ENCODE peak calls at places on chromosomes 3 and 15, in six cellular contexts. J is mesenchymal stem cell, B is Peyer's patch, G is transverse colon, M is SJSA1, W is aorta. O is an unnamed sample. For H3K27me3, the result is how much of the 10 kb centered on the place peaks cover.

GRCh38 chr15:63023351-63023945 is 19.1 kb upstream of the TPM1 start:
- DNase-seq in B (no peak), M (peak), W (no peak), G (no peak), J (peak), O (no peak)

GRCh38 chr3:21734746-21735145 is 16.3 kb downstream of the ZNF385D start:
- DNase-seq in M (no peak), B (no peak), J (no peak), W (no peak), G (no peak), O (no peak)

GRCh38 chr15:77599899-77600298 is 32.8 kb downstream of the LINGO1 start:
- DNase-seq in M (no peak), G (peak), W (no peak), B (peak), J (peak), O (no peak)

GRCh38 chr15:57375827-57376694 is at the start of gene CGNL1:
- DNase-seq in M (peak), W (peak), J (peak), G (peak), B (peak), O (peak)

GRCh38 chr3:182794806-182795369 is 1.6 kb downstream of the ATP11B start:
- DNase-seq in M (peak), W (no peak), B (no peak), G (no peak), J (peak), O (no peak)

GRCh38 chr3:117201906-117202305 is 492.3 kb downstream of the TUSC7 start:
- DNase-seq in M (no peak), J (no peak), B (no peak), W (no peak), G (no peak), O (no peak)

GRCh38 chr15:40334541-40334940 is 6.2 kb downstream of the CCDC9B start:
- DNase-seq in M (no peak), W (no peak), B (no peak), G (no peak), J (no peak), O (no peak)

GRCh38 chr3:188929138-188929537 is 242.6 kb upstream of the TPRG1 start:
- DNase-seq in W (no peak), G (no peak), M (no peak), J (no peak), B (no peak), O (peak)

GRCh38 chr15:81087121-81087520 is 46.9 kb upstream of the CFAP161 start:
- DNase-seq in W (no peak), G (no peak), M (no peak), B (no peak), J (no peak), O (no peak)

GRCh38 chr3:148962513-148962912 is 28.8 kb upstream of the GYG1 start:
- DNase-seq in J (peak), M (peak), G (no peak), W (no peak), B (no peak), O (peak)

GRCh38 chr3:62365311-62366092 is 7.8 kb downstream of the FEZF2 start:
- DNase-seq in B (no peak), G (no peak), J (no peak), M (no peak), W (no peak), O (no peak)

GRCh38 chr3:146750196-146750595 is 145.1 kb upstream of the PLSCR5 start:
- DNase-seq in G (no peak), J (peak), B (no peak), W (no peak), M (peak), O (peak)

GRCh38 chr3:127035672-127036071 is 52.8 kb downstream of the PLXNA1 start:
- DNase-seq in W (peak), B (peak), J (peak), G (peak), M (no peak), O (peak)

GRCh38 chr3:44762170-44762677 is 630 bp downstream of the KIF15 start:
- DNase-seq in J (no peak), G (no peak), B (no peak), M (no peak), W (no peak), O (no peak)

GRCh38 chr3:113948015-113948917 is 453 bp downstream of the ZDHHC23 start:
- DNase-seq in B (peak), J (no peak), G (peak), W (peak), M (no peak), O (peak)

GRCh38 chr3:62798000-62798399 is 77.2 kb downstream of the CADPS start:
- DNase-seq in G (no peak), J (no peak), B (no peak), M (no peak), W (no peak), O (no peak)

GRCh38 chr3:183244219-183244618 is 8.8 kb upstream of the B3GNT5 start:
- DNase-seq in M (no peak), G (peak), B (peak), J (no peak), W (no peak), O (peak)

GRCh38 chr3:137692803-137693431 is 71.2 kb upstream of the SOX14 start:
- DNase-seq in B (no peak), M (peak), G (no peak), W (no peak), J (no peak), O (peak)

GRCh38 chr3:185319801-185320200 is 43.1 kb upstream of the MAP3K13 start:
- DNase-seq in B (no peak), J (no peak), W (no peak), M (no peak), G (no peak), O (no peak)

GRCh38 chr3:57078366-57079220 is 18.1 kb downstream of the SPATA12 start:
- DNase-seq in G (peak), J (peak), M (peak), W (peak), B (peak), O (peak)

GRCh38 chr15:42549052-42549491 is 434 bp downstream of the HAUS2 start:
- DNase-seq in M (no peak), G (peak), J (peak), B (no peak), W (no peak), O (peak)

GRCh38 chr15:77506311-77507150 is 85.8 kb downstream of the HMG20A start:
- DNase-seq in W (no peak), M (peak), G (peak), J (no peak), B (peak), O (no peak)

GRCh38 chr3:125236331-125236903 is 23.9 kb upstream of the SLC12A8 start:
- DNase-seq in M (peak), B (no peak), G (no peak), W (no peak), J (peak), O (no peak)

GRCh38 chr15:66072616-66073361 is 180.8 kb downstream of the MEGF11 start:
- DNase-seq in J (peak), G (no peak), W (no peak), M (no peak), B (peak), O (no peak)

GRCh38 chr3:51720292-51721061 is 13.6 kb downstream of the GRM2 start:
- DNase-seq in W (no peak), G (no peak), M (no peak), J (no peak), B (no peak), O (no peak)

GRCh38 chr15:48856947-48857346 is 21.0 kb upstream of the EID1 start:
- DNase-seq in J (peak), W (no peak), G (no peak), M (peak), B (no peak), O (no peak)

GRCh38 chr3:17629400-17629799 is 113.0 kb downstream of the TBC1D5 start:
- DNase-seq in B (no peak), J (no peak), W (no peak), M (no peak), G (no peak), O (no peak)

GRCh38 chr15:39273805-39274411 is 307.0 kb upstream of the THBS1 start:
- DNase-seq in B (no peak), M (peak), J (no peak), G (no peak), W (no peak), O (peak)

GRCh38 chr3:99920530-99921376 is 103.1 kb downstream of the CMSS1 start:
- DNase-seq in M (no peak), B (peak), W (peak), G (peak), J (peak), O (peak)

GRCh38 chr15:78990278-78990677 is 45.4 kb upstream of the CTSH start:
- DNase-seq in M (no peak), J (no peak), G (no peak), W (no peak), B (no peak), O (no peak)

GRCh38 chr15:100849021-100849831 is 30.4 kb upstream of the ALDH1A3 start:
- DNase-seq in B (peak), G (peak), J (peak), W (peak), M (peak), O (peak)

GRCh38 chr3:136621628-136622027 is 130.6 kb downstream of the STAG1 start:
- DNase-seq in G (no peak), J (no peak), B (no peak), W (no peak), M (no peak), O (peak)

GRCh38 chr3:119664850-119665379 is 4.5 kb upstream of the POPDC2 start:
- DNase-seq in B (no peak), G (no peak), W (no peak), J (no peak), M (no peak), O (peak)

GRCh38 chr15:58463815-58464697 is 32.3 kb downstream of the LIPC start:
- DNase-seq in G (no peak), W (no peak), B (no peak), M (peak), J (no peak), O (peak)

DNA sequence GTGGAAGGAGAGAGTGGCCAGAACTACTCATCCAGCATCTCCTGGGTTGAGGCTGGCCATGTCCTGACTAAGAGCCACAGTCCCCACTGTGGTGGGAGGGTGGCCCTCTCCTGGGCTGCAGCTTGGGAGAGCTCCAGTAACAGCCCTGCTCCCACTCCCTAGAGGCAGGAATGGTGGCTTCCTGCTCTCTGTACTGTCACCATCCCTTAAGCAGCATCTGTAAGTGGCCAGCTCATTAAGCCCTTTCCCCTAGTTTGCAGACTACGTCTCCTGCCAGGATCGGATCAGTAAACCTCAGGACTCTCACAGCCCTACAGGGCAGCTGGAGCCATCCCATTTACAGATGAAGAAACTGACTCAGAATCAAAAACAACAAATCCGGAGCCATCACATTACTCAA is 30.5 kb downstream of the DNAJB8 start:
- DNase-seq in J (no peak), W (no peak), B (no peak), G (no peak), M (no peak), O (peak)
- H3K27me3 ChIP-seq in J (half or more), W (under half), B (under half), G (half or more), M (under half), O (under half)

GRCh38 chr15:70034596-70034995 is 63.1 kb downstream of the TLE3 start:
- DNase-seq in J (no peak), G (no peak), W (no peak), B (peak), M (no peak), O (no peak)

GRCh38 chr15:70035051-70035718 is 62.5 kb downstream of the TLE3 start:
- DNase-seq in B (peak), G (no peak), W (no peak), M (no peak), J (no peak), O (no peak)

GRCh38 chr15:70038730-70039392 is 58.9 kb downstream of the TLE3 start:
- DNase-seq in J (no peak), M (no peak), W (no peak), B (peak), G (no peak), O (no peak)

GRCh38 chr15:70035719-70036077 is 62.0 kb downstream of the TLE3 start:
- DNase-seq in W (no peak), G (peak), J (no peak), B (peak), M (no peak), O (no peak)

GRCh38 chr15:70036585-70037343 is 61.0 kb downstream of the TLE3 start:
- DNase-seq in M (no peak), G (peak), W (no peak), B (peak), J (no peak), O (peak)
- H3K27me3 ChIP-seq in M (under half), G (under half), W (under half), B (under half), J (under half), O (under half)

DNA sequence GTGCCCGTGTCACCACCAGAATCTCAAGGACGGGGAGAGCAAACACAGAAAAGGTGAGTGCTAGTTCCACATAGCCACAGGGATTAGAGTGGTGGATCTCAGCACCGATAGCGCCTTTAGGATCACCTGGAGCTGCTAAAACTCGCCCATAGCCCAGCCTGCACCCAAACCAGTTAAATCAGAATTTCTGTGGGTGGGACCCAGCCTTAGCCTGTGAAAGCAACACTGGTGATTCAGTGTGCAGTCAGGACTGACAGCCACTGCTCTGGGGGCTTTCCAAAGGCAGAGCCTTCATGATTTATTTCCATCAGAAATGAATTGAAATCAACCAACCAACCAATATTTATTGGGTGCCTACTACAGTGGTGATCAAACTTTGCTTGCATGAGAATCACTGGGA is 12.4 kb downstream of the ISLR start:
- DNase-seq in W (no peak), M (no peak), J (no peak), B (no peak), G (no peak), O (peak)
- H3K27me3 ChIP-seq in W (under half), M (under half), J (under half), B (under half), G (under half), O (under half)

GRCh38 chr3:101268987-101269386 is 51.4 kb downstream of the IMPG2 start:
- DNase-seq in G (no peak), W (no peak), M (no peak), B (no peak), J (no peak), O (no peak)
- H3K27me3 ChIP-seq in G (under half), W (under half), M (under half), B (under half), J (under half), O (under half)

GRCh38 chr3:160226740-160227048 is 1.5 kb downstream of the C3orf80 start:
- DNase-seq in M (no peak), G (no peak), B (no peak), W (no peak), J (no peak), O (no peak)
- H3K27me3 ChIP-seq in M (half or more), G (under half), B (under half), W (under half), J (under half), O (under half)

GRCh38 chr15:69150336-69150735 is 10.1 kb upstream of the GLCE start:
- DNase-seq in W (no peak), B (no peak), J (no peak), M (no peak), G (no peak), O (no peak)
- H3K27me3 ChIP-seq in W (under half), B (under half), J (half or more), M (under half), G (under half), O (under half)

GRCh38 chr15:60372223-60372622 is 25.6 kb downstream of the ANXA2 start:
- DNase-seq in G (no peak), W (no peak), M (no peak), B (no peak), J (peak), O (no peak)

GRCh38 chr15:60372756-60373155 is 25.0 kb downstream of the ANXA2 start:
- DNase-seq in J (no peak), G (no peak), W (no peak), B (no peak), M (peak), O (peak)

GRCh38 chr15:60370804-60371700 is 26.7 kb downstream of the ANXA2 start:
- DNase-seq in B (peak), M (peak), J (peak), G (peak), W (peak), O (peak)

GRCh38 chr15:60369696-60370095 is 28.1 kb downstream of the ANXA2 start:
- DNase-seq in W (no peak), J (no peak), M (no peak), G (no peak), B (no peak), O (no peak)

GRCh38 chr15:60370105-60370803 is 27.5 kb downstream of the ANXA2 start:
- DNase-seq in B (peak), W (no peak), M (no peak), G (no peak), J (peak), O (peak)
- H3K27me3 ChIP-seq in B (under half), W (under half), M (under half), G (under half), J (under half), O (under half)

O was measured in PC-3.